ENCODE peak calls at places on chromosome 4, in four cellular contexts. R is HepG2, S is upper lobe of left lung, K is GM12878. U is an unnamed sample. For H3K27me3, the result is how much of the 10 kb centered on the place peaks cover.

GRCh38 chr4:78004270-78004669 is 52.9 kb upstream of the FRAS1 start:
- ATAC-seq in R (no peak), S (no peak), K (no peak), U (no peak)

GRCh38 chr4:98555798-98556445 is 102.5 kb downstream of the TSPAN5 start:
- ATAC-seq in R (no peak), S (no peak), K (no peak), U (no peak)

GRCh38 chr4:126238010-126238409 is 923.3 kb downstream of the FAT4 start:
- ATAC-seq in R (no peak), S (no peak), K (no peak), U (no peak)

GRCh38 chr4:76562851-76563803 is 128.1 kb downstream of the SHROOM3 start:
- ATAC-seq in R (peak), S (no peak), K (no peak), U (no peak)

GRCh38 chr4:183467246-183467645 is 22.8 kb downstream of the CDKN2AIP start:
- ATAC-seq in R (no peak), S (no peak), K (no peak), U (no peak)

GRCh38 chr4:158112612-158113011 is 60.2 kb downstream of the GASK1B start:
- ATAC-seq in R (no peak), S (peak), K (no peak), U (no peak)

GRCh38 chr4:88761861-88762523 is 64.4 kb upstream of the NAP1L5 start:
- ATAC-seq in R (peak), S (no peak), K (no peak), U (no peak)

GRCh38 chr4:75599647-75600046 is 30.7 kb downstream of the CDKL2 start:
- ATAC-seq in R (no peak), S (no peak), K (no peak), U (no peak)

GRCh38 chr4:168524897-168525296 is 28.0 kb downstream of the PALLD start:
- ATAC-seq in R (no peak), S (no peak), K (no peak), U (no peak)

GRCh38 chr4:155530857-155531256 is 135.8 kb upstream of the GUCY1A1 start:
- ATAC-seq in R (no peak), S (no peak), K (no peak), U (no peak)

GRCh38 chr4:5366421-5366820 is 315.1 kb downstream of the STK32B start:
- ATAC-seq in R (no peak), S (no peak), K (no peak), U (no peak)

GRCh38 chr4:147760176-147760575 is 28.3 kb downstream of the ARHGAP10 start:
- ATAC-seq in R (no peak), S (no peak), K (peak), U (no peak)

GRCh38 chr4:96166806-96167205 is 326.9 kb downstream of the PDHA2 start:
- ATAC-seq in R (no peak), S (no peak), K (no peak), U (no peak)

GRCh38 chr4:101155859-101156430 is 191.4 kb downstream of the PPP3CA start:
- ATAC-seq in R (no peak), S (no peak), K (peak), U (no peak)

GRCh38 chr4:79147251-79147650 is 178.6 kb downstream of the NAA11 start:
- ATAC-seq in R (no peak), S (no peak), K (no peak), U (no peak)

GRCh38 chr4:149841686-149842085 is 26.0 kb upstream of the IQCM start:
- ATAC-seq in R (no peak), S (no peak), K (no peak), U (no peak)

GRCh38 chr4:114161809-114162208 is 182.4 kb upstream of the ARSJ start:
- ATAC-seq in R (peak), S (no peak), K (peak), U (no peak)

GRCh38 chr4:52856802-52857201 is 5.3 kb upstream of the RASL11B start:
- ATAC-seq in R (no peak), S (no peak), K (no peak), U (no peak)

GRCh38 chr4:184163813-184164212 is 53.9 kb downstream of the ENPP6 start:
- ATAC-seq in R (peak), S (peak), K (peak), U (peak)

GRCh38 chr4:72864898-72865297 is 204.6 kb downstream of the COX18 start:
- ATAC-seq in R (no peak), S (no peak), K (no peak), U (no peak)

GRCh38 chr4:13484749-13485345 is 707 bp upstream of the RAB28 start:
- ATAC-seq in R (peak), S (peak), K (peak), U (no peak)

GRCh38 chr4:112516401-112517066 is 554 bp upstream of the NEUROG2 start:
- ATAC-seq in R (peak), S (no peak), K (peak), U (no peak)

GRCh38 chr4:38600575-38600974 is 63.4 kb upstream of the KLF3 start:
- ATAC-seq in R (no peak), S (peak), K (peak), U (no peak)

DNA sequence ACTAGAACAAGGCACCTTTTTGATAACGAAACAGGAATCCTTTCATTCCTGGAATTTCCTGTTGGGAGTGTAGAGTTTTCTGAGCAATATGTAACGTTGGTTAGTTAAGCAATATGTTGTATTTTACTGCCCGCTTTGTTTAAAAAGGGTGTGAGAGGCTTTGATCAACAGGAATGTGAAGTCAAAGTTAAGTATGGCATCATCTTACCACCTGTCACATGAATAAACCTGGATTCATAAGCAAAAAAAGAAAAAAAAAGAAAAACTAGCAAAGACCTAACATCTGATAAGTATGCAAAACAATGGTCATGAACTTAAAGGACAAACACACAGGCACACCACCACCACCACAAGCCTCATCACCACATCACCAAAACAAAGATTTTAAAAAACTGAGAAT is 7.1 kb upstream of the CXCL5 start:
- ATAC-seq in R (peak), S (peak), K (no peak), U (no peak)
- TF ChIP-seq EP300 in R (peak), S (no peak), K (no peak), U (no peak)

GRCh38 chr4:139978692-139979091 is 175.3 kb downstream of the MAML3 start:
- ATAC-seq in R (no peak), S (peak), K (peak), U (no peak)

GRCh38 chr4:139973015-139973414 is 181.0 kb downstream of the MAML3 start:
- ATAC-seq in R (no peak), S (no peak), K (no peak), U (no peak)

GRCh38 chr4:139977838-139978604 is 176.0 kb downstream of the MAML3 start:
- ATAC-seq in R (no peak), S (no peak), K (peak), U (no peak)

GRCh38 chr4:139973611-139974010 is 180.4 kb downstream of the MAML3 start:
- ATAC-seq in R (no peak), S (no peak), K (no peak), U (no peak)

GRCh38 chr4:139975830-139976272 is 178.1 kb downstream of the MAML3 start:
- ATAC-seq in R (no peak), S (peak), K (no peak), U (peak)
- H3K27ac ChIP-seq in R (no peak), S (peak), K (peak), U (peak)

GRCh38 chr4:37243722-37244582 is 591 bp upstream of the NWD2 start:
- ATAC-seq in R (peak), S (no peak), K (no peak), U (no peak)
- H3K27me3 ChIP-seq in R (under half), S (under half), K (under half), U (half or more)

GRCh38 chr4:9893329-9894108 is 112.1 kb downstream of the DRD5 start:
- ATAC-seq in R (no peak), S (no peak), K (no peak), U (no peak)
- TF ChIP-seq EP300 in R (no peak), S (no peak), K (no peak), U (no peak)

GRCh38 chr4:186204103-186204559 is 12.8 kb downstream of the CYP4V2 start:
- ATAC-seq in R (no peak), S (no peak), K (no peak), U (peak)
- H3K27ac ChIP-seq in R (no peak), S (peak), K (no peak), U (no peak)

GRCh38 chr4:123398803-123399637 is 2.4 kb downstream of the SPRY1 start:
- ATAC-seq in R (peak), S (peak), K (peak), U (peak)
- H3K27me3 ChIP-seq in R (under half), S (under half), K (under half), U (under half)

GRCh38 chr4:2418652-2419571 is at the start of gene CFAP99:
- ATAC-seq in R (peak), S (peak), K (peak), U (peak)
- TF ChIP-seq EP300 in R (no peak), S (no peak), K (no peak), U (no peak)

DNA sequence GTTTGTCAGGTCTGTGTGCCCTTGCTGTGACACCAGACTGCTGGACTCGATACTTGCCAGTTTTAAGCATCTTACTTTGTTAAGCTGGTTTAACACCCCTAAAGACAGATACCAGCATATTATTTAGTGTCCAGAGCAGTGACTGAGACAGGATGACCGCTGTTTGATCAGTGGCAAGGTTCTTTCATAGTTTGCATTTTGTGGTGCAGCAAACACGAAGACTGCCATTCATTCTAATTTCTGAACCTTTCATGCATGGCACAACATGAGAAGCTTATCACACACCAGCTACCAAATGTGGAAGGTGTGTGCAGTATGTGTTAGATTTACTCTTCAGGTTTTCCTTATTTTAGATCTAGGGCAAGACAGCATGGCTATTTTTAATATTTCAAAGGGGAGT is 28.2 kb downstream of the JADE1 start:
- ATAC-seq in R (no peak), S (no peak), K (peak), U (no peak)
- H3K27ac ChIP-seq in R (peak), S (no peak), K (no peak), U (no peak)

GRCh38 chr4:1407657-1408333 is 1.6 kb upstream of the NKX1-1 start:
- ATAC-seq in R (no peak), S (no peak), K (no peak), U (no peak)

GRCh38 chr4:1405249-1405635 is 1.0 kb downstream of the NKX1-1 start:
- ATAC-seq in R (no peak), S (no peak), K (no peak), U (no peak)

GRCh38 chr4:1405636-1406415 is 416 bp downstream of the NKX1-1 start:
- ATAC-seq in R (no peak), S (no peak), K (no peak), U (no peak)

GRCh38 chr4:1406946-1407656 is 859 bp upstream of the NKX1-1 start:
- ATAC-seq in R (no peak), S (no peak), K (no peak), U (no peak)

DNA sequence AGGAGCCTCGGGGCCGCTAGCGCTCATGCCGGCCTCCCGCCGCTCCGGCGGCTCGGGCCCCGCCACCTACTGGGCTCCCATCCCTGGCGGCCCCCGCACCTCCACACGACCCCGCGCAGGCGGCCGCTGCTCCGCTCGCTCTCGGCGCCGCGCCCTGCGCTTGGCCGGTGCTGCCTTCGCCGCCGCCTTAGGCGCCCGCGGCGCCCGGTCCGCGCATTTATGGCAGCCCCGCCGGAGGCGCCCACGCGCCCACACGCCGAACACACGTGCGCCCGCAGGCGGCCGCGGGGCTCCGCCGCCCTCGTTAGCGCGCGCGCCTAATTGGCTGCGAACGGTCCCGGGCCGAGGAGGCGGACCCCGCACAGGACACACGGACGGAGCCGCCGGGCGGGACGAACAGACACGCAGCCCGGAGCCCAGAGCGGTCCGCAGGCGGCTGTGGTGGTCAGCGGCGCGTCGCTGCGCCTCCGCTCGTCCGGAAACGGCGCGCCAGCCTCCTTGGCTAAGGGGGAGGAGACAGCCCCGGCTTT is at the start of gene NKX1-1:
- ATAC-seq in R (no peak), S (no peak), K (no peak), U (no peak)
- H3K27me3 ChIP-seq in R (under half), S (half or more), K (under half), U (half or more)